ENCODE peak calls at places on chromosome 4, in five cellular contexts. K, F, U, X and D are unnamed samples.

GRCh38 chr4:183014361-183015084 is 84.5 kb upstream of the WWC2 start:
- DNase-seq in U (no peak), X (no peak), F (no peak), K (no peak), D (no peak)

GRCh38 chr4:7843831-7844230 is 95.8 kb downstream of the AFAP1 start:
- DNase-seq in F (no peak), X (no peak), K (no peak), U (no peak), D (no peak)

GRCh38 chr4:2793578-2793919 is 664 bp downstream of the SH3BP2 start:
- DNase-seq in K (peak), X (peak), F (no peak), U (peak), D (peak)

GRCh38 chr4:138223191-138223910 is 18.8 kb downstream of the SLC7A11 start:
- DNase-seq in U (no peak), F (no peak), X (no peak), K (no peak), D (no peak)

GRCh38 chr4:52657317-52657629 is 1.8 kb downstream of the USP46 start:
- DNase-seq in U (no peak), K (no peak), X (no peak), F (no peak), D (no peak)

GRCh38 chr4:53992785-53993184 is 71.6 kb downstream of the CHIC2 start:
- DNase-seq in X (no peak), K (no peak), U (no peak), F (no peak), D (no peak)

GRCh38 chr4:82903737-82904136 is 3.2 kb downstream of the THAP9 start:
- DNase-seq in U (no peak), X (no peak), F (no peak), K (no peak), D (no peak)

GRCh38 chr4:93659629-93660028 is 168.9 kb upstream of the ATOH1 start:
- DNase-seq in X (no peak), F (no peak), U (no peak), K (no peak), D (no peak)

GRCh38 chr4:36677122-36677521 is 395.7 kb downstream of the DTHD1 start:
- DNase-seq in U (no peak), K (no peak), F (no peak), X (no peak), D (no peak)

GRCh38 chr4:107138433-107138832 is 102.3 kb upstream of the DKK2 start:
- DNase-seq in F (no peak), K (no peak), X (no peak), U (no peak), D (no peak)

GRCh38 chr4:136864580-136865185 is 667.6 kb downstream of the PCDH18 start:
- DNase-seq in X (no peak), U (no peak), F (peak), K (peak), D (no peak)

GRCh38 chr4:158285429-158286216 is 75.3 kb downstream of the TMEM144 start:
- DNase-seq in F (no peak), U (no peak), K (no peak), X (no peak), D (no peak)

GRCh38 chr4:124437853-124438495 is 274.6 kb downstream of the ANKRD50 start:
- DNase-seq in F (no peak), K (no peak), U (no peak), X (no peak), D (no peak)

GRCh38 chr4:106601519-106601918 is 232.9 kb upstream of the GIMD1 start:
- DNase-seq in U (no peak), X (no peak), F (no peak), K (no peak), D (no peak)

GRCh38 chr4:166460769-166461550 is 587.9 kb downstream of the TLL1 start:
- DNase-seq in X (no peak), U (no peak), F (no peak), K (no peak), D (no peak)

GRCh38 chr4:77073981-77074865 is 1.6 kb downstream of the CCNI start:
- DNase-seq in X (no peak), U (no peak), F (no peak), K (no peak), D (no peak)

GRCh38 chr4:119627267-119628190 is 1.1 kb downstream of the PDE5A start:
- DNase-seq in U (peak), F (no peak), X (peak), K (peak), D (peak)

GRCh38 chr4:58688603-58689002 is 1578.4 kb upstream of the IGFBP7 start:
- DNase-seq in X (no peak), K (no peak), U (no peak), F (no peak), D (no peak)

GRCh38 chr4:139668658-139669201 is 3.1 kb downstream of the MGST2 start:
- DNase-seq in X (no peak), U (no peak), K (no peak), F (no peak), D (no peak)

GRCh38 chr4:135508006-135508714 is 1306.6 kb upstream of the PABPC4L start:
- DNase-seq in U (no peak), X (no peak), K (no peak), F (no peak), D (no peak)

GRCh38 chr4:139084425-139085093 is 69.0 kb downstream of the NOCT start:
- DNase-seq in K (no peak), X (no peak), U (no peak), F (no peak), D (no peak)

GRCh38 chr4:140935259-140935658 is 179.1 kb upstream of the TBC1D9 start:
- DNase-seq in X (peak), U (no peak), K (peak), F (no peak), D (peak)

GRCh38 chr4:6201580-6202091 is 1.3 kb upstream of the JAKMIP1 start:
- DNase-seq in X (no peak), U (no peak), K (no peak), F (no peak), D (no peak)

GRCh38 chr4:15729910-15730533 is 27.2 kb downstream of the BST1 start:
- DNase-seq in U (no peak), F (no peak), X (no peak), K (peak), D (no peak)

GRCh38 chr4:105605493-105605892 is 53.1 kb downstream of the ARHGEF38 start:
- DNase-seq in X (no peak), U (no peak), F (no peak), K (no peak), D (no peak)

GRCh38 chr4:150181536-150181935 is 103.3 kb downstream of the DCLK2 start:
- DNase-seq in F (no peak), K (no peak), X (no peak), U (no peak), D (no peak)

GRCh38 chr4:7306566-7306965 is 114.2 kb downstream of the SORCS2 start:
- DNase-seq in K (no peak), U (no peak), X (no peak), F (no peak), D (no peak)

GRCh38 chr4:68426516-68426915 is 20.7 kb upstream of the TMPRSS11E start:
- DNase-seq in U (no peak), K (no peak), X (no peak), F (no peak), D (no peak)
- H3K4me3 ChIP-seq in U (no peak), K (no peak), X (no peak), F (no peak), D (no peak)

GRCh38 chr4:169060396-169061081 is 50.5 kb upstream of the CBR4 start:
- DNase-seq in F (no peak), U (no peak), X (no peak), K (no peak), D (no peak)
- H3K27ac ChIP-seq in F (peak), U (peak), X (peak), K (no peak), D (peak)

GRCh38 chr4:19700951-19701350 is 550.8 kb upstream of the SLIT2 start:
- DNase-seq in X (no peak), K (no peak), F (no peak), U (no peak), D (no peak)
- TF ChIP-seq CTCF in X (no peak), K (no peak), F (no peak), U (no peak), D (no peak)

DNA sequence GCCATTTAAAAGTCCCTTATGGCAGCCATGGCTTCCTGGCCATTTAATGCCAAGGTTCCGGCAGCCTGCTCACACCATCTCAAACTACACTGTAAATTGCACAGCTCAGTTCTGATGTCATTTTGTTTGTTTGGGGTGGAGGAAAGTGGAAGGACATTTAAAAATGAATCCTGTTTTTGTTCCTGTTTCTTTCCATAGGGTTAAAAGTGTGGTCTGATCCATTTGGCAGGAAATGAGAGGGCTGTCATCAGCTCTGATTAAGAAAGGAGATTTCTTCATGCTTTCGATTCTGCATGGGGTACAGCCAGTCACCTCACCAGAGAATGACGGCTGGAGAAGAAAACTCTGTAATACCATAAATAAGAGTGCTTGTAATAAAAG is 14.9 kb downstream of the SMIM20 start:
- DNase-seq in K (no peak), F (no peak), X (no peak), U (no peak), D (no peak)
- H3K4me3 ChIP-seq in K (no peak), F (no peak), X (no peak), U (no peak), D (peak)

GRCh38 chr4:81571105-81571504 is 99.4 kb upstream of the RASGEF1B start:
- DNase-seq in F (no peak), X (no peak), K (no peak), U (no peak), D (no peak)

GRCh38 chr4:81564025-81564424 is 92.3 kb upstream of the RASGEF1B start:
- DNase-seq in U (no peak), K (no peak), F (no peak), X (no peak), D (no peak)

GRCh38 chr4:81566076-81566663 is 94.5 kb upstream of the RASGEF1B start:
- DNase-seq in U (no peak), X (no peak), F (no peak), K (peak), D (no peak)

GRCh38 chr4:81562093-81562492 is 90.4 kb upstream of the RASGEF1B start:
- DNase-seq in F (no peak), X (no peak), U (no peak), K (no peak), D (no peak)

DNA sequence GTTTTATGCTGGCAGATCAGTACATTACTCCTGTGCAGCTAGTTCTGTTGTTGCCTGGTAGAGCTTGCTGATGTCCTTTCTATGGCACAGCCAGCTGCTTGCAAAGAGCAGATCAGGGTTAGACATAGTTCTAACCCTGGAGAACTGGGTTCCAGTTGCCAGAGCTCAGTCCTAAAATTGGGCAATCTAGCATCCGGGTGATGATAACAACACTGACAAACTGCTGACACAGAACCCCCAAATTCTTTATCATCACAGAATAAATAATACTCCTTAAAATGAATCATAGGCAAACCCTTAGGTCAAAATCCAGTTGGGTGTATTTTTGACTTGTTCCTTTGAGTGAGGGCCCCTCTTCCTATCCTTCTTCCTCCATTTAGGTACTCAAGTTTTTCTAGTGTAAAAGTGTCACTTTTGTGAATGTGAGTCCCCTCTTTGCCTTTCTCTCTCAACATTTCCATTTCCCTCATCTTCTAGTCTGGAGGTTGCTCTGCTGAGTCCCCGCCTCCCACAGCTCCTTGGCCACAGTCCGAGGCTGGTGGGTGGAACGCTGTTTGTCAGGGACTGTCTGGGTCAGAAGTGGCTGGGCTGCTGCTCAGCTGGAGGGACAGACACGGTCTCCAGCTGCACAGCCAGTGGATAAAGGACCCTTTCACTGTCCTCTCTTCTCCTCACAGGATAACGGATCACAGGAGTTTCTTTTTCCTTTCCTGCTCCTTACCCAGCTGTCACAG is 93.6 kb upstream of the RASGEF1B start:
- DNase-seq in F (no peak), U (peak), X (peak), K (peak), D (peak)
- H3K27ac ChIP-seq in F (no peak), U (peak), X (peak), K (no peak), D (peak)

GRCh38 chr4:143286058-143286457 is 50.6 kb upstream of the GAB1 start:
- DNase-seq in K (no peak), X (no peak), F (no peak), U (no peak), D (no peak)

GRCh38 chr4:143286733-143287570 is 49.7 kb upstream of the GAB1 start:
- DNase-seq in K (no peak), F (no peak), U (no peak), X (no peak), D (no peak)

GRCh38 chr4:143289370-143289769 is 47.3 kb upstream of the GAB1 start:
- DNase-seq in K (no peak), F (no peak), U (no peak), X (no peak), D (no peak)

GRCh38 chr4:143291334-143291733 is 45.3 kb upstream of the GAB1 start:
- DNase-seq in F (no peak), X (no peak), U (no peak), K (no peak), D (no peak)

DNA sequence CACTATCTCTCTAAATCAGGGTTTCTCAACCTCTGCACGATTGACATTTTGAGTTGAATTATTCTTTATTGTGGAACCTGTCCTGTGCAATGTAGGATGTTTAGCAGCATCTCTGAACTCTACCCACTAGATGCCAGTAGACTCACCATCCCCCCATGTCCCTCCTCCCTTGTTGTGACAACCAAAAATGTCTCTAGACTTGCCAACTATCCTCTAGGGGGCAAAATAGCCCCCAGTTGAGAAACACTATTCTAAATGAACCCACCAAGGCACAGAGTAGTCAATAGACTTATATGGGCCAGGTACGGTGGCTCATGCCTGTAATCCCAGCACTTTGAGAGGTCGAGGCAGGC is 49.1 kb upstream of the GAB1 start:
- DNase-seq in F (no peak), K (no peak), U (no peak), X (no peak), D (no peak)
- TF ChIP-seq CTCF in F (peak), K (no peak), U (no peak), X (no peak), D (no peak)

DNA sequence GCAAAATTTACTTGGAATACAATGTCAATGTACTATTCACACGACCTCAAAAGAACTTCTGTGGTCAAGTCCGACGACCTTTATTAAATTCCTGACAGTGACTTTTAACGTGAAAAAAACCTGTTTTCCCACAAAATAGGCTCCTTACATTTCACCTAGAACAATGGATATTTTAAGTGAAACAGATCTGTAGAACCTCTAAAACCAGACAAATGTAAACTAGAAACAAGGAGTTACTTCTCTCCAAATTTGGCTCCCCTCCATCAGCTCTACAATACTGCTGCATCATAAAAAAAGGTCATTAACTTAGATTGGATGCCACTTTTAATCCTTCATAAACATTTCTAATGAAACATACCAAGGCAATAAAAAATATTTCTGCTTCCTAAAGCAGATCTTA is 1.2 kb downstream of the NEK1 start:
- DNase-seq in K (no peak), X (no peak), U (no peak), F (no peak), D (no peak)
- H3K4me3 ChIP-seq in K (no peak), X (peak), U (peak), F (peak), D (peak)

DNA sequence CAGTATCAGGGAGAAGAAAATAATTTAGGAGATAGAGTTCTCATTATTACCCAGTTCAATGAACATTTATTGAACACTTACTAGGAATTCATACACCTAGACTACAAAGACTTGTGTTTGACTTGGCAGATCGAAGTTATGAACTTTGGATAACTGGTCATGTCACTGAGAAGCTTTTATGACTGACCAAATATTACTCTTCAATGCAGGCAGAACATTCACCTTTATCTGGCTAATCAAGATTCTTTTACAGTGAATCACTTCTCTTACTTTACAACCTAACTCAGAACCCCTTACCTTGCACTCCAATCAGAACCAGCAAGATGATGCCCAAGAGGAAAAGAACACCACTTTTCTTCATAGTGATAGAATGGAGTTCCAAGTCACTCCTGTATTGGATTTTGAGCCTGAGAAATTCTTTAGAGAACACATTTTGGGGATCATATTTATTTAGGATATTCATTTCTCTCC is at the start of gene CXCL9:
- DNase-seq in X (no peak), U (no peak), F (no peak), K (no peak), D (no peak)
- H3K27ac ChIP-seq in X (no peak), U (no peak), F (no peak), K (no peak), D (no peak)